ENCODE peak calls at places on chromosomes 13 and 19, in ten cellular contexts. U, O, D, B, P, N, E, G, I and A are unnamed samples.

GRCh38 chr19:45400192-45400591 is 4.7 kb downstream of the PPP1R13L start:
- DNase-seq in D (no peak), G (peak), O (no peak), P (no peak), U (no peak), I (no peak), E (peak), B (no peak), N (no peak), A (no peak)

GRCh38 chr13:94217370-94217769 is 262.1 kb downstream of the DCT start:
- DNase-seq in G (no peak), I (no peak), P (no peak), U (no peak), N (peak), O (no peak), B (no peak), D (no peak), E (no peak), A (peak)

GRCh38 chr19:32873560-32873959 is 4.0 kb upstream of the SLC7A9 start:
- DNase-seq in O (no peak), I (no peak), U (no peak), E (no peak), N (no peak), D (no peak), G (no peak), P (no peak), B (no peak), A (no peak)

GRCh38 chr19:45862271-45862563 is 730 bp downstream of the SYMPK start:
- DNase-seq in U (no peak), G (no peak), I (no peak), D (no peak), E (peak), B (no peak), N (no peak), P (no peak), O (no peak), A (no peak)

GRCh38 chr13:50610238-50610637 is 233.3 kb downstream of the DLEU7 start:
- DNase-seq in O (no peak), E (no peak), I (no peak), P (no peak), U (no peak), N (no peak), B (no peak), D (no peak), G (no peak), A (no peak)

GRCh38 chr19:15897026-15897737 is 692 bp downstream of the CYP4F2 start:
- DNase-seq in U (no peak), G (no peak), I (no peak), B (no peak), D (no peak), E (no peak), O (no peak), P (no peak), N (no peak), A (no peak)

GRCh38 chr13:99383511-99383921 is 76.3 kb upstream of the GPR183 start:
- DNase-seq in D (no peak), I (no peak), O (no peak), E (no peak), N (no peak), U (no peak), B (no peak), P (no peak), G (no peak), A (no peak)

GRCh38 chr13:29067306-29067945 is 247.3 kb downstream of the MTUS2 start:
- DNase-seq in O (no peak), G (no peak), U (no peak), D (no peak), E (no peak), N (no peak), P (no peak), B (no peak), I (no peak), A (no peak)

GRCh38 chr19:17234911-17235617 is 9.0 kb downstream of the OCEL1 start:
- DNase-seq in P (no peak), I (peak), B (peak), N (peak), D (peak), U (peak), E (peak), G (peak), O (peak), A (peak)

GRCh38 chr13:63516124-63516523 is 2100.5 kb upstream of the PCDH20 start:
- DNase-seq in D (no peak), U (no peak), O (no peak), B (no peak), G (no peak), P (no peak), I (no peak), N (peak), E (no peak), A (no peak)

GRCh38 chr13:101916108-101916757 is 463.8 kb downstream of the ITGBL1 start:
- DNase-seq in D (no peak), O (no peak), N (peak), U (no peak), E (no peak), I (no peak), B (peak), G (no peak), P (no peak), A (peak)

GRCh38 chr13:107721436-107721835 is 493.9 kb downstream of the LIG4 start:
- DNase-seq in P (no peak), D (no peak), E (no peak), I (no peak), G (no peak), O (no peak), N (no peak), B (no peak), U (no peak), A (no peak)

GRCh38 chr19:58170860-58171259 is 12.0 kb upstream of the ZNF274 start:
- DNase-seq in P (no peak), B (no peak), E (peak), U (no peak), O (no peak), I (no peak), G (no peak), D (no peak), N (peak), A (peak)